ENCODE peak calls at places on chromosome 21, in four cellular contexts. A is WTC11, S is HepG2, V is K562. N is an unnamed sample.

GRCh38 chr21:46067505-46068201 is 30.3 kb upstream of the COL6A2 start:
- DNase-seq in A (no peak), S (no peak), V (no peak), N (no peak)

GRCh38 chr21:17479606-17480005 is 33.2 kb upstream of the CXADR start:
- DNase-seq in V (no peak), A (no peak), S (no peak), N (no peak)

GRCh38 chr21:37710555-37711293 is 205.5 kb downstream of the KCNJ6 start:
- DNase-seq in A (no peak), V (no peak), S (peak; percentile 4), N (no peak)

GRCh38 chr21:44898851-44899767 is 21.6 kb downstream of the ITGB2 start:
- DNase-seq in V (no peak), A (no peak), S (no peak), N (no peak)

GRCh38 chr21:26843912-26844257 is 1.3 kb downstream of the ADAMTS1 start:
- DNase-seq in V (no peak), S (no peak), A (no peak), N (no peak)

GRCh38 chr21:46018615-46019014 is 37.0 kb downstream of the COL6A1 start:
- DNase-seq in V (no peak), S (no peak), A (no peak), N (no peak)

GRCh38 chr21:43811262-43812105 is 22.1 kb downstream of the RRP1 start:
- DNase-seq in S (no peak), A (no peak), V (no peak), N (no peak)

GRCh38 chr21:46059195-46059594 is 38.7 kb upstream of the COL6A2 start:
- DNase-seq in S (no peak), A (no peak), V (no peak), N (no peak)

GRCh38 chr21:26966978-26967913 is at the start of gene ADAMTS5:
- DNase-seq in S (no peak), V (no peak), A (peak; percentile 58), N (peak; percentile 59)

GRCh38 chr21:45285266-45285931 is 2.3 kb downstream of the POFUT2 start:
- DNase-seq in V (no peak), A (no peak), S (no peak), N (no peak)

GRCh38 chr21:46294647-46295176 is 8.6 kb downstream of the YBEY start:
- DNase-seq in V (peak; percentile 72), S (no peak), A (no peak), N (peak; percentile 6)

GRCh38 chr21:45325206-45326168 is 37.8 kb upstream of the POFUT2 start:
- DNase-seq in S (no peak), A (no peak), V (no peak), N (no peak)

GRCh38 chr21:42925114-42925907 is at the start of gene ERVH48-1:
- DNase-seq in V (no peak), A (peak; percentile 32), S (no peak), N (no peak)

GRCh38 chr21:27648560-27648959 is 681.7 kb upstream of the ADAMTS5 start:
- DNase-seq in V (no peak), S (no peak), A (no peak), N (no peak)

GRCh38 chr21:31142600-31142999 is 104.3 kb upstream of the KRTAP19-8 start:
- DNase-seq in V (no peak), S (no peak), A (no peak), N (no peak)
- TF ChIP-seq ELF4 in V (no peak), S (no peak), A (no peak), N (no peak)

GRCh38 chr21:38805282-38806152 is at the start of gene ETS2:
- DNase-seq in V (peak; percentile 96), A (peak; percentile 81), S (peak; percentile 84), N (peak; percentile 80)

GRCh38 chr21:38806153-38806941 is 618 bp downstream of the ETS2 start:
- DNase-seq in V (no peak), S (no peak), A (peak; percentile 47), N (no peak)

GRCh38 chr21:38804030-38804616 is 1.6 kb upstream of the ETS2 start:
- DNase-seq in A (no peak), S (no peak), V (no peak), N (no peak)

GRCh38 chr21:38803075-38803474 is 2.7 kb upstream of the ETS2 start:
- DNase-seq in A (no peak), V (no peak), S (no peak), N (no peak)

DNA sequence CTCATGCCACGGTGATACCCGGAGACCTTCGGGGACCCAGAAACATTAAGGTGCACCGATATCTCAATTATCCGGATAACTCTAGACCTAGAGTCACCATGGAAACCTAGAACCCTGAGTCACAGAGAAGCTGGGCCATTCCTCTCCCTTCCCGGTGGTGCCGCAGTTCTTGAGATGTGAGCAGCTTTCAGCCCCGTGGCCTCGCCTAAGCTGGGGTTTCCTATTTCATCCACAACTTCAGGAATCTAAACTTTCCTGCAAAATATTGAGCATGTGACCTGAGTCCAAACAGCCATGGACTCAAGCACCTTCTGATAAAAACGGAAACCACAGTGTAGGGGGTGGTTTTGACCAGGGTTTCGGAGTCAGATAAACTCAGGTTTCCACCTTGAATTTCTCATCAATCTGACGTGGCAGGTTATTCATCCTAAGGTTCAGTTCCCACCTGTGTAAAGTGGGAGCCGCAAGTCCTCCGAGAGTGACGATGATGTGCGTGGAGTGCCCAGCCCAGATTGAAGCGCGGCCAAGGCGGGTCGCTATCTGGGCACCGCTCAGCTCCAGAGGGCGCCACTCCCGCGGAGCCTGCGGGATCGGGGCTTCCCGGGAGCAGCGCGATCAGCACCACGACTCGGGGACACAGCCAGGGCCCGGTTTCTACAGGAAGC is 980 bp upstream of the ETS2 start:
- DNase-seq in V (peak; percentile 77), S (no peak), A (peak; percentile 63), N (no peak)
- TF ChIP-seq ELF4 in V (no peak), S (no peak), A (no peak), N (no peak)

GRCh38 chr21:35663856-35664606 is 396.3 kb downstream of the SETD4 start:
- DNase-seq in V (no peak), S (no peak), A (no peak), N (no peak)
- TF ChIP-seq ELF4 in V (no peak), S (no peak), A (no peak), N (no peak)

DNA sequence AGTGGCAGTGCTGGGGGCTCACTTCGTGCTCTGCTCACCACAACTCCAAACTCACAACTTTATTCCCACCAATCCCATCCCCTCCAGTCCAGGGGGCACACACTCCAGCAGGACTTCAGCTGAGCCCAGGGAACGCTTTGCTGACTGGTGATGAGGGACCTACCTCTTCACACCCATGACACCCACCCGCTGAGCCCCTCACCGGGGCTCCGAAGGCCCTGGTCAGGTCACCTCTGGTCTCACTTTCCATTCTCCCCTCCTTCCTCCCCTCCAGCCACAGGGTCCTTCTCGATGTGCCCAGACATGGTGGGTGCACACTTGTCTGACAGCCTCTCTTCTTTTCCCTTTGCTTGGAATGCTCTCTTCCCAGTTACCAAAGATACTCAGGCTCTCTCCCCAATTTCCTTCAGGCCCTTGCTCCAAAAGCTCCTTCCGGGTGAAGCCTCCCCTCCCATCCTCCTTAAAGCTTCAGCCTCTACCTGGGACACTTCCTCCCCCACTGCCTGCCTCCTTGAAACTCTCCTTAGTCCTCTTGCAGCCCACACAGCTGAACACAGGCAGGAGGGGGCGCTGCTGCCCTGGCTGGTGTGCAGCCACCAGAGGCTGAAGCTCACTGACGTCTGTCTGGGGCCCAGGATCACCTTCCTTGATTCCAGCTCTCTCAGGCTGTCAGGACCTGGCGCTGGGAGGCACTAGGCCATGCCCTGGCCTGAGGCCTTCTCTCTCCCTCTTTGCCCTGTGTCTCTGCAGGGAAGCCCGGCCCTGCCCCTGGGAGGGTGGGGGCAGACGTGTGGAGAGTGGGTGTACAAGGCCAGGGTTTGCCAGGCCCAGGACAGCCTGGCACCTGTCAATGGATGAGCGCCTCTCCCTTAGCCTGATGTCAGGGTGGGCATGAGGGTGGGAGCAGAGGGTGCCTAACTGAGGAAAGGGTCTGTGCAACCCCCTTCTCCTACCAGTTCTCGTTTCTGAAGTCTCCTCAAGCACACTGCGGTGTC is 1.6 kb downstream of the KCNE1 start:
- DNase-seq in A (peak; percentile 90), S (peak; percentile 67), V (peak; percentile 42), N (peak; percentile 70)
- TF ChIP-seq ELF4 in A (no peak), S (no peak), V (no peak), N (no peak)